ENCODE peak calls at places on chromosomes 7 and 10, in eight cellular contexts. C is HCT116, B is GM12878, G is IMR-90, F is right lobe of liver, J is heart left ventricle, N is K562, P is body of pancreas. E is an unnamed sample.

GRCh38 chr10:94429049-94429707 is 26.8 kb downstream of the TBC1D12 start:
- ATAC-seq in C (no peak), B (no peak), G (peak), F (no peak), J (peak), N (no peak), P (peak), E (peak)

GRCh38 chr10:105577865-105578607 is 936.9 kb downstream of the SORCS3 start:
- ATAC-seq in C (no peak), B (no peak), G (no peak), F (no peak), J (no peak), N (no peak), P (no peak), E (no peak)

GRCh38 chr7:65387893-65388292 is 14.2 kb downstream of the ZNF92 start:
- ATAC-seq in C (no peak), B (peak), G (no peak), F (no peak), J (no peak), N (no peak), P (no peak), E (no peak)

GRCh38 chr10:31090894-31091607 is 59.4 kb upstream of the ZNF438 start:
- ATAC-seq in C (no peak), B (peak), G (no peak), F (no peak), J (peak), N (no peak), P (no peak), E (no peak)

GRCh38 chr10:98778277-98778759 is 331.6 kb upstream of the HPS1 start:
- ATAC-seq in C (peak), B (peak), G (no peak), F (no peak), J (no peak), N (peak), P (no peak), E (no peak)

GRCh38 chr10:29702288-29703164 is 67.8 kb upstream of the SVIL start:
- ATAC-seq in C (no peak), B (peak), G (peak), F (peak), J (peak), N (no peak), P (no peak), E (peak)

GRCh38 chr10:62083868-62084267 is 182.4 kb downstream of the ARID5B start:
- ATAC-seq in C (no peak), B (no peak), G (peak), F (no peak), J (peak), N (peak), P (peak), E (peak)

GRCh38 chr10:35208949-35209613 is 82.4 kb downstream of the CREM start:
- ATAC-seq in C (no peak), B (peak), G (no peak), F (peak), J (peak), N (no peak), P (no peak), E (no peak)

GRCh38 chr10:128914681-128915080 is 552.4 kb upstream of the MGMT start:
- ATAC-seq in C (no peak), B (no peak), G (no peak), F (no peak), J (peak), N (no peak), P (peak), E (peak)

GRCh38 chr7:12827920-12828319 is 140.5 kb downstream of the ARL4A start:
- ATAC-seq in C (no peak), B (no peak), G (peak), F (no peak), J (peak), N (no peak), P (no peak), E (no peak)

GRCh38 chr7:50560865-50561351 is 4.3 kb downstream of the DDC start:
- ATAC-seq in C (no peak), B (no peak), G (no peak), F (peak), J (no peak), N (peak), P (no peak), E (no peak)

GRCh38 chr7:26155531-26156375 is 3.8 kb downstream of the NFE2L3 start:
- ATAC-seq in C (no peak), B (peak), G (peak), F (no peak), J (no peak), N (no peak), P (no peak), E (no peak)

GRCh38 chr7:112124367-112124766 is 81.8 kb downstream of the DOCK4 start:
- ATAC-seq in C (no peak), B (no peak), G (no peak), F (peak), J (peak), N (no peak), P (no peak), E (peak)

GRCh38 chr7:148264933-148265557 is 325.5 kb upstream of the C7orf33 start:
- ATAC-seq in C (peak), B (peak), G (peak), F (peak), J (no peak), N (peak), P (no peak), E (no peak)

GRCh38 chr7:155374276-155375252 is 76.9 kb downstream of the INSIG1 start:
- ATAC-seq in C (no peak), B (no peak), G (no peak), F (no peak), J (no peak), N (no peak), P (no peak), E (no peak)
- H3K4me3 ChIP-seq in C (no peak), B (no peak), G (no peak), F (no peak), J (peak), N (no peak), P (no peak), E (peak)

DNA sequence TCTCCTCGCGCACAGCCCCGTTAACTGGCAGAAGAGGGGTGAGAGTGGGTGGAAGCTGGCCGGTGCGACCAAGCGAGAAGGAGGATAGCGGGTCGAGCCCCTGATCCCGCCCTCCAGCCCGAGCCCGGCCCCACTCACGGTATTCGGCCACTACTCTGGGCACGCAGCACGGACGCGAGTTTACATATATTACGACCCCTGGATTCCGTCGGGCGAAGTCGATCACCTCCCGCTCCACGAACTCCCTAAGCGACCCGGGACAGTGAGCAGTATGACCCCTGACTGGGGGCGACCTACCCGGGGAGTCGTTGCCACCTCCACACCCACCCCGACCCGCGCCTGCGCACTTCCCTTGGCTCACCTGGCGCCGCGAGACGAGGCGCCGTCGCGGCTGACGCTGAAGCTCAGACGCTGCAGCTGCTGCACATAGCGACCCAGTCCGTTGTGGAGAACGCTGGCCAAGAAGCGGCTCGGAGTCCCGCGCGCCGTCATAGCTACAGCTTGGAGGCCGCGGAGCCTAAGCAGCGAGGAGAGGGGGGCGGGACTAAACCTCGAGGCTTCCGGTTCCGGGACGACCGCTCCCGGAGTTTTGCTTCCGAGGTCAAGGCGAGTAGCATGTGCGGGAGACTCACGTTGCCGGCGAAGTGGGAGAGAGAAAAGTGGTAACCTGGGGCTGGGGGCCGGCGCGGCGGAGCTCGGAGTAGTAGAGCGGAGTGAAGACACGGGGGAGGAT is at the start of the genes MRPL43 and TWNK:
- ATAC-seq in C (peak), B (peak), G (peak), F (peak), J (peak), N (peak), P (peak), E (peak)
- TF ChIP-seq POLR2A in C (peak), B (peak), G (no peak), F (peak), J (no peak), N (peak), P (peak), E (peak)

GRCh38 chr7:149839933-149840332 is 1.8 kb downstream of the ZNF862 start:
- ATAC-seq in C (no peak), B (no peak), G (no peak), F (no peak), J (no peak), N (no peak), P (no peak), E (no peak)

GRCh38 chr7:149836434-149836833 is 1.7 kb upstream of the ZNF862 start:
- ATAC-seq in C (no peak), B (no peak), G (no peak), F (no peak), J (no peak), N (no peak), P (no peak), E (no peak)

GRCh38 chr7:149838992-149839408 is 825 bp downstream of the ZNF862 start:
- ATAC-seq in C (no peak), B (no peak), G (no peak), F (no peak), J (no peak), N (no peak), P (no peak), E (no peak)

GRCh38 chr7:149838224-149838991 is at the start of gene ZNF862:
- ATAC-seq in C (peak), B (peak), G (peak), F (peak), J (peak), N (peak), P (peak), E (peak)

DNA sequence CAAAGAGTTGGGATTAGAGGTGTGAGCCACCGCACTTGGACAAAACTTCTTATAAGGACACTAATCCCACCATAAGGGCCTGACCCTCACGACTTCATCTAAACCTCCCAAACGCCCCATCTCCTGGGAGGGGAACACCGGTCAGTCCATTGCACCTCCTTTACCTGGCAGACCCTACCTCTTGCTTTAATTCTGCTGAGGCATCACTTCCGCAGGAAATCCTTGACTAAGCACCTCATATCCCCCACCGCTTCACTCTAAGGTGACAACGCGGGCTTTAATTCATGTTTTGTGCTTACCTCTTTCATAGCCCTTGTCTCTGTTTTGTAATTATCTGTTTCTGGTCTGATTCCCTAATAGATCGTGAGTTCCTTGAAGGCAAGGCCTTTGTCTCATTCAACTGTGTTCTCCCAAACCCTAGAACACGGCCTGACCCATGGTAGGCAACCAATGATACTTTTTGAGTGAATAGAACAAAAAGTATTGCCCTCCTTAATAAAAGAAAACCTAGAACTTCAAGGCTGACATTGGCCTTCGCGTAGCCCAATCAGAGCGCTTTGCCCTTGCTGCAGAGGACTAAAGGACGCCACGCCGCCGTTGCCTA is 453 bp upstream of the ZNF862 start:
- ATAC-seq in C (no peak), B (no peak), G (no peak), F (no peak), J (no peak), N (no peak), P (no peak), E (no peak)
- H3K4me3 ChIP-seq in C (no peak), B (no peak), G (no peak), F (no peak), J (peak), N (peak), P (no peak), E (peak)

GRCh38 chr7:73742753-73743641 is 4.4 kb upstream of the ABHD11 start:
- ATAC-seq in C (peak), B (peak), G (no peak), F (peak), J (no peak), N (no peak), P (peak), E (no peak)
- TF ChIP-seq POLR2A in C (no peak), B (no peak), G (no peak), F (peak), J (no peak), N (no peak), P (peak), E (no peak)

DNA sequence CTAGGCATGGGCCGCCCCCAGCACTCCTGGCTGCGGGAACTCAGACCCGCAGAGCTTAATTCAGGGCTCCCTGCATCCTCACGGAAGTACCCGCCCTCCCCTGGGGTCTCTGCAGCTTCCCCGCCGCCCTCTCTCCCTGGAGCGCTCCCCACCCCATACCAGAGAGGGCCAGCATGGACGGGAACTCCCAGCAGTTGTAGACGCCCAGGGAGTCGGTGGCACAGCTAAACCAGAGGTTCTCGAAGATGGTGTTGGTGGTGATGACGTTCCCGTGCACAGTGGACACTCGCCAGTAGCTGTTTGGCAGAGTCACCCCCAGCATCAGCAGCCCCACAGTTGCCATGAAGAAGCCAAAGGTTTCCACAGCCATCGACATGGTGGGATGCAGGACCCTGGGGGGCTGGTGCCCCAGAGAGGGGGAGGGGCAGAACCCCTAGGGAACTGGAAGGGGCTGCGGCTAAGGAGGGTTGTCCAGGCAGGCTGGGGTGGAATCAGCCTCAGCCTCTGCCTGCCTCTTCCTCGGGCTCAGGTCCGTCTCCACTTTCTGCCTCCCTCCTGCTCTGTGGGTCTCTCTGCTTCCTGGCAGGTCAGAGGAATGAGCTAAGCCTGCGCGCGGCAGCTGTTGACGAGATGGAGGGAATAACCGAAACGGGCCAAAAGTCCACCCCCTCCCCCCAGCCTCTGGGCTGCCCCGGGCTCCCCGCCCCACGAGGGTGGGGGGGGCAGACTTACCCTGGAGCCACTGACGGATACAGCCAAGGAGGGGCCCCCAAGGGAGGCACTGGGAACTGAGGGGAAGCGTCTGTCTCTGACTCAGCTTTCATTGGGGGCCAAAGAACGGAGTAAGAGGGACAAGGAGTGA is at the start of gene CLDN15:
- ATAC-seq in C (no peak), B (no peak), G (peak), F (peak), J (peak), N (no peak), P (peak), E (peak)
- H3K4me3 ChIP-seq in C (no peak), B (no peak), G (no peak), F (no peak), J (peak), N (no peak), P (no peak), E (no peak)

GRCh38 chr10:49646256-49646870 is 32.5 kb downstream of the CHAT start:
- ATAC-seq in C (no peak), B (no peak), G (no peak), F (no peak), J (no peak), N (peak), P (no peak), E (no peak)
- TF ChIP-seq POLR2A in C (no peak), B (no peak), G (no peak), F (no peak), J (no peak), N (no peak), P (no peak), E (no peak)

DNA sequence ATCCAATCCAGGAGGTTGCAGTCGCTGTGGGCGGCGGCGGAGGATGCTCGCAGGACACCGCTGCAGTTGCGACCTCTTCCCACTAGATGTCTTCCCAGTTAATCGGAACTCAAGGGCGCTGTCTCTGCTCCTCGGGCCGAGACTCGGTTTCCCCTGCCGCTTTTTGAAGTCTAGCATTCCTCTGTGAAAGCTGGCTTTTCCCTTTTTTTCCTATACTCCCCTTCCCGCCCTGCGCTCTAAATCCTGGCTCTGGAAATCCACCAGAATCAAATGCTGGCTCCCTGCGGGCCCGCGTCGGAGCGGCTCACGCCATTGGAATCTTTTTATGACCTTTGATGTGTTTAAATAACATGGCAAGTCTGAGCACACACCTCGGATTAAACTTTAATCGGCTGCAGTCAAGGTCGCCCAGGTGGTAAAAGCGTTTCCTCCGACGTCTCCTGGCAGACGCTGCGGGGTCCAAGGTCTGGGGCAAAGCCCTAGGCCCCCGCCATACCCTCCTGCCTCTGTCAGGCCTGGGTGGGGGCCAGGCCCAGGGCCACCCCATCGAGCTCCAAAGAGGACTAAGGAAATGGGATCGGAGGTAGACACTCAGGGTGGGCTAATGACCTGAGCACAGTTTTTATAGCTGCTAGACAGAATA is 10.7 kb upstream of the HOXA13 start:
- ATAC-seq in C (peak), B (peak), G (peak), F (peak), J (peak), N (peak), P (peak), E (no peak)
- H3K4me3 ChIP-seq in C (peak), B (no peak), G (peak), F (peak), J (no peak), N (no peak), P (no peak), E (peak)

E was measured in gastroesophageal sphincter.